ENCODE peak calls at places on chromosome 6, in ten cellular contexts. U, S, Y, P, N, W, M, J, T and H are unnamed samples.

GRCh38 chr6:40912158-40912946 is 126.7 kb downstream of the UNC5CL start:
- DNase-seq in U (peak), S (peak), Y (peak), P (peak), N (no peak), W (peak), M (peak), J (no peak), T (no peak), H (no peak)

GRCh38 chr6:10215711-10216110 is 199.2 kb downstream of the TFAP2A start:
- DNase-seq in U (no peak), S (peak), Y (no peak), P (no peak), N (no peak), W (no peak), M (no peak), J (no peak), T (no peak), H (no peak)

GRCh38 chr6:90941885-90942284 is 355.0 kb upstream of the MAP3K7 start:
- DNase-seq in U (no peak), S (peak), Y (no peak), P (no peak), N (no peak), W (no peak), M (no peak), J (no peak), T (no peak), H (no peak)

GRCh38 chr6:104003803-104004516 is 855.8 kb downstream of the HACE1 start:
- DNase-seq in U (no peak), S (no peak), Y (no peak), P (no peak), N (no peak), W (no peak), M (no peak), J (no peak), T (no peak), H (no peak)

GRCh38 chr6:75481936-75482593 is 11.5 kb downstream of the FILIP1 start:
- DNase-seq in U (no peak), S (no peak), Y (peak), P (no peak), N (peak), W (peak), M (no peak), J (no peak), T (no peak), H (no peak)

GRCh38 chr6:155050311-155050710 is 55.2 kb downstream of the TIAM2 start:
- DNase-seq in U (peak), S (no peak), Y (no peak), P (no peak), N (no peak), W (peak), M (no peak), J (no peak), T (no peak), H (no peak)

GRCh38 chr6:115908906-115909559 is 151.7 kb downstream of the FRK start:
- DNase-seq in U (no peak), S (no peak), Y (no peak), P (no peak), N (no peak), W (no peak), M (no peak), J (no peak), T (no peak), H (no peak)

GRCh38 chr6:99810942-99811633 is 182.9 kb downstream of the MCHR2 start:
- DNase-seq in U (no peak), S (no peak), Y (no peak), P (no peak), N (no peak), W (no peak), M (no peak), J (no peak), T (no peak), H (no peak)

GRCh38 chr6:44232676-44233559 is 9.5 kb downstream of the SLC29A1 start:
- DNase-seq in U (no peak), S (no peak), Y (no peak), P (no peak), N (no peak), W (no peak), M (no peak), J (no peak), T (no peak), H (no peak)

GRCh38 chr6:146990821-146991798 is 213.1 kb upstream of the STXBP5 start:
- DNase-seq in U (no peak), S (peak), Y (peak), P (no peak), N (no peak), W (peak), M (peak), J (no peak), T (no peak), H (no peak)

GRCh38 chr6:108115598-108116058 is 41.1 kb upstream of the OSTM1 start:
- DNase-seq in U (peak), S (peak), Y (peak), P (peak), N (no peak), W (peak), M (peak), J (no peak), T (no peak), H (no peak)

GRCh38 chr6:108114861-108115597 is 40.5 kb upstream of the OSTM1 start:
- DNase-seq in U (no peak), S (peak), Y (peak), P (peak), N (peak), W (peak), M (no peak), J (no peak), T (peak), H (no peak)

GRCh38 chr6:108116781-108117426 is 42.4 kb upstream of the OSTM1 start:
- DNase-seq in U (no peak), S (no peak), Y (no peak), P (no peak), N (no peak), W (no peak), M (no peak), J (no peak), T (no peak), H (no peak)

GRCh38 chr6:108116424-108116780 is 41.9 kb upstream of the OSTM1 start:
- DNase-seq in U (no peak), S (no peak), Y (no peak), P (no peak), N (no peak), W (no peak), M (no peak), J (no peak), T (no peak), H (no peak)

DNA sequence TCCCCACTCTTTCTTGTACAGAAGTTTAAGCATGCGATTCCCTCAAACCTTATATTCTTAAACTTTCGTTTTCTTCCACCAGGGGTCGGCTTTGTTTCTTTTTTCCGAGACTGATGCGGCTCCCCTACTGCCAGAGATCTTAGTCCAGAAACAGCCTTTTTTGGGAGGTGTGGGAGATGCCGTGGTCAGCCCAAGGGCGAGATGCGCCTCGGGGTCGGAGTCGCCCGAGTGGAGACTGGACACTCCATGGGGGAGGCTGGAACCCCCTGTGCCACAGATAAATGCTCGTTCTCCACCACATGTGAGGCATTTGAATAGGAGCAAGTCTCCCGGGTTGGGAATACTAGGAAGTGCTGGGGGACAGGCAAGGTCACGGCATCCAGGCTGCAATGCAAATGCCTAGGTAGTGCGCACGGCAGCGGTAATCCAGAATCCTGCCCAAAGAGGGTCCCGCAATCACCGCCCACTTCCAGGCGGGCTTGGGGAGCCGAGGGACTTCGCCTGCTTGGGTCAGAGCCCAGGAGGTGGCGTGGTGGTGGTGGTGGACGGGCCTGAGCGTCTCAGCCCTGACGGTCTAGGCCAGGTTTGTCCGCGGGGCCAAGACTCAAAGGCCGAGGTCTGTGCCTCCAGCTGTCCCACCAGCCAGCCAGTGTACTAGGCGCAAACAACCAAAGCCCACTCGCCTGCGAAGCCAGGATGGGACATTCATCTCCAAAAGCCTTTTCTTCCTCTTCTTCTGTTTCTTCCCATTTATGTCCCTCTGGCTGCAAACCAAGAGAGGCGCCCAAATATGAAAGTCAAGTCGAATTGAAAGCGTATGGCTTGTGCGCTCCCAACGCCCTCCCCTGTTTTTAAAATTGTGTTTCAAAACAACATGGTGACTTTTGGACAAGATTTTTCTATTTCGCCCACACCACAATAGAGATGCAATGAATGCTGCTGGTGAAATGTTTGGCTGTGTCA is 39.3 kb upstream of the OSTM1 start:
- DNase-seq in U (peak), S (peak), Y (peak), P (peak), N (peak), W (peak), M (peak), J (no peak), T (no peak), H (no peak)
- TF ChIP-seq CTCF in U (peak), S (peak), Y (peak), P (peak), N (peak), W (peak), M (peak), J (peak), T (peak), H (peak)

DNA sequence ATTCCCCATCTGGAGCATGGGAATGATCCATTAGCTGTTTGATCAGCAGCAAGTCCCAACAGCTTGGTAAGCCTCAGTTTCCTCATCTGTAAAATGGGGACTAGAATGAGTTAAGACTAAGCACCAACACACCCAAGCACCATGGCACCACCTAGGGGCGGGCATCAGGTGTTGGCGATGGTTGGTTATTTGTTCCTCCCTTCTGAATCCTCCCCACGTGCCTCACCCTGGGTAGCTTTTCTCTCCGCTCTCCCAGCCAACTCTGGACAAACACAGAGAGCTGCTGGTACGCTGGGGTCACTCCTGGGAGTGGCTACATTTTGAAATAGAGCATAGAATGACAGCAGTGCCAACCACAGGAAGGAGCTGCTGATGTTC is 13.3 kb upstream of the ITPR3 start:
- DNase-seq in U (peak), S (peak), Y (no peak), P (no peak), N (no peak), W (no peak), M (no peak), J (peak), T (no peak), H (no peak)
- TF ChIP-seq CTCF in U (peak), S (peak), Y (peak), P (no peak), N (peak), W (peak), M (peak), J (no peak), T (no peak), H (no peak)

GRCh38 chr6:143501851-143502250 is 9.7 kb downstream of the FUCA2 start:
- DNase-seq in U (no peak), S (no peak), Y (peak), P (no peak), N (no peak), W (no peak), M (no peak), J (no peak), T (no peak), H (no peak)
- TF ChIP-seq CTCF in U (no peak), S (no peak), Y (peak), P (no peak), N (no peak), W (no peak), M (no peak), J (no peak), T (no peak), H (no peak)

DNA sequence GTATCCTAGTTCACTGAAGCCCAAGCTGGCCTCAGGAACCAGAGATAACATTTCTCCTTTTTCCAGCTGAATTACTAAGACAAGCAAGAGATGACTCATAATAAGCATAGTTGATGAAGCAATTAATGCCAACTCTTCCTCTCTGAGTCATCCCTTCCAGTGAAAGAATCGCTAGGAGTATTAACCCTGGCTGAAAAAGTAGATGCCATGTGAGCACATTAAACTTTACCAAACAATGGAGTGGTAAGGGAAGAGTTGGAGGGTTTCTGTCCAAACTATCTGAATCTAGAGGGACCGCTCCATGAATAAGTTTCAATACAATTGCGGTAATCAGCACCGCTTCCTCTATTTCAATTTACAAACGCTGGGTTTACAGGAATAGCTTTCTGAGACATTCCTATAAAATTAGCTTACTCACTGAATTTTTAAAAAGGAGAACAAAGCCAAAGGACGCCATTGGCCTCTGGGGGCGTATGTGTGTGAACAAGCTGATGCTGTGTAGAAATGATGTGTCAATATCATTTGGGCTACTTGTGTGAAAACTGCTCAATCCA is 48.3 kb downstream of the ATXN1 start:
- DNase-seq in U (no peak), S (peak), Y (peak), P (no peak), N (peak), W (peak), M (peak), J (no peak), T (no peak), H (peak)
- TF ChIP-seq CTCF in U (peak), S (peak), Y (peak), P (peak), N (peak), W (peak), M (peak), J (peak), T (no peak), H (peak)